ENCODE peak calls at places on chromosomes 3 and 15, in five cellular contexts. One of them, this sample, is unnamed.

GRCh38 chr3:123692041-123692440 is 107.2 kb upstream of the HACD2 start:
- DNase-seq in HCT116: no peak
- DNase-seq in transverse colon: no peak
- DNase-seq in stomach: no peak
- DNase-seq in Panc1: no peak
- DNase-seq in this sample: no peak

GRCh38 chr3:146222204-146223046 is 28.5 kb downstream of the PLSCR4 start:
- DNase-seq in Panc1: no peak
- DNase-seq in stomach: no peak
- DNase-seq in transverse colon: peak; percentile 63
- DNase-seq in HCT116: peak; percentile 69
- DNase-seq in this sample: no peak

GRCh38 chr3:124845406-124845805 is 41.8 kb downstream of the ITGB5 start:
- DNase-seq in HCT116: no peak
- DNase-seq in transverse colon: peak; percentile 72
- DNase-seq in stomach: peak; percentile 38
- DNase-seq in Panc1: peak; percentile 63
- DNase-seq in this sample: peak; percentile 22

GRCh38 chr15:88727439-88727838 is 75.8 kb upstream of the ACAN start:
- DNase-seq in HCT116: no peak
- DNase-seq in Panc1: no peak
- DNase-seq in stomach: peak; percentile 76
- DNase-seq in transverse colon: no peak
- DNase-seq in this sample: no peak

GRCh38 chr3:65625310-65625709 is 413.4 kb downstream of the MAGI1 start:
- DNase-seq in transverse colon: no peak
- DNase-seq in HCT116: no peak
- DNase-seq in Panc1: no peak
- DNase-seq in stomach: no peak
- DNase-seq in this sample: no peak

GRCh38 chr3:138043266-138044029 is 33.5 kb downstream of the CLDN18 start:
- DNase-seq in transverse colon: no peak
- DNase-seq in stomach: no peak
- DNase-seq in Panc1: no peak
- DNase-seq in HCT116: no peak
- DNase-seq in this sample: no peak

GRCh38 chr3:8233938-8234337 is 267.7 kb upstream of the LMCD1 start:
- DNase-seq in Panc1: no peak
- DNase-seq in transverse colon: no peak
- DNase-seq in HCT116: no peak
- DNase-seq in stomach: no peak
- DNase-seq in this sample: no peak

GRCh38 chr3:32399030-32399620 is 7.5 kb downstream of the CMTM7 start:
- DNase-seq in Panc1: no peak
- DNase-seq in HCT116: no peak
- DNase-seq in transverse colon: no peak
- DNase-seq in stomach: no peak
- DNase-seq in this sample: no peak

GRCh38 chr3:178341636-178342035 is 194.6 kb upstream of the KCNMB2 start:
- DNase-seq in stomach: no peak
- DNase-seq in Panc1: no peak
- DNase-seq in HCT116: no peak
- DNase-seq in transverse colon: no peak
- DNase-seq in this sample: no peak

GRCh38 chr15:62637498-62637897 is 405.0 kb upstream of the TPM1 start:
- DNase-seq in HCT116: no peak
- DNase-seq in Panc1: no peak
- DNase-seq in stomach: no peak
- DNase-seq in transverse colon: no peak
- DNase-seq in this sample: no peak

GRCh38 chr3:8324727-8325126 is 176.9 kb upstream of the LMCD1 start:
- DNase-seq in stomach: peak; percentile 48
- DNase-seq in HCT116: peak; percentile 40
- DNase-seq in Panc1: peak; percentile 17
- DNase-seq in transverse colon: peak; percentile 16
- DNase-seq in this sample: no peak

GRCh38 chr15:75718326-75718725 is 5.7 kb upstream of the CSPG4 start:
- DNase-seq in stomach: peak; percentile 49
- DNase-seq in HCT116: no peak
- DNase-seq in Panc1: no peak
- DNase-seq in transverse colon: peak; percentile 51
- DNase-seq in this sample: no peak

GRCh38 chr3:21902956-21903355 is 151.9 kb upstream of the ZNF385D start:
- DNase-seq in transverse colon: no peak
- DNase-seq in stomach: no peak
- DNase-seq in Panc1: no peak
- DNase-seq in HCT116: no peak
- DNase-seq in this sample: no peak

GRCh38 chr3:111650378-111651275 is 55.5 kb upstream of the ZBED2 start:
- DNase-seq in transverse colon: no peak
- DNase-seq in stomach: no peak
- DNase-seq in Panc1: no peak
- DNase-seq in HCT116: no peak
- DNase-seq in this sample: no peak

GRCh38 chr3:46422617-46423016 is 15.6 kb downstream of the CCRL2 start:
- DNase-seq in Panc1: no peak
- DNase-seq in HCT116: no peak
- DNase-seq in stomach: no peak
- DNase-seq in transverse colon: peak; percentile 44
- DNase-seq in this sample: no peak

GRCh38 chr3:44993471-44994205 is 17.6 kb downstream of the EXOSC7 start:
- DNase-seq in stomach: no peak
- DNase-seq in transverse colon: no peak
- DNase-seq in HCT116: no peak
- DNase-seq in Panc1: no peak
- DNase-seq in this sample: no peak

GRCh38 chr3:46350262-46350565 is 3.7 kb upstream of the CCR2 start:
- DNase-seq in transverse colon: no peak
- DNase-seq in HCT116: no peak
- DNase-seq in stomach: no peak
- DNase-seq in Panc1: no peak
- DNase-seq in this sample: no peak

GRCh38 chr3:138113309-138113708 is 2.1 kb downstream of the DZIP1L start:
- DNase-seq in stomach: no peak
- DNase-seq in transverse colon: no peak
- DNase-seq in Panc1: no peak
- DNase-seq in HCT116: peak; percentile 3
- DNase-seq in this sample: no peak

GRCh38 chr3:79354179-79354688 is 413.6 kb downstream of the ROBO1 start:
- DNase-seq in HCT116: no peak
- DNase-seq in stomach: no peak
- DNase-seq in Panc1: no peak
- DNase-seq in transverse colon: no peak
- DNase-seq in this sample: no peak

GRCh38 chr3:168085491-168086119 is 10.1 kb downstream of the GOLIM4 start:
- DNase-seq in HCT116: no peak
- DNase-seq in Panc1: no peak
- DNase-seq in stomach: no peak
- DNase-seq in transverse colon: no peak
- DNase-seq in this sample: no peak

GRCh38 chr15:27601239-27601942 is 497.7 kb downstream of the OCA2 start:
- DNase-seq in Panc1: no peak
- DNase-seq in transverse colon: no peak
- DNase-seq in HCT116: no peak
- DNase-seq in stomach: no peak
- DNase-seq in this sample: no peak

GRCh38 chr3:38843898-38844297 is 27.9 kb upstream of the SCN10A start:
- DNase-seq in Panc1: no peak
- DNase-seq in stomach: no peak
- DNase-seq in transverse colon: no peak
- DNase-seq in HCT116: peak; percentile 60
- DNase-seq in this sample: no peak

GRCh38 chr3:40864146-40864782 is 335.0 kb upstream of the CTNNB1 start:
- DNase-seq in HCT116: no peak
- DNase-seq in Panc1: no peak
- DNase-seq in stomach: no peak
- DNase-seq in transverse colon: no peak
- DNase-seq in this sample: no peak

GRCh38 chr15:68641376-68641775 is 62.6 kb downstream of the CORO2B start:
- DNase-seq in transverse colon: no peak
- DNase-seq in stomach: no peak
- DNase-seq in Panc1: no peak
- DNase-seq in HCT116: no peak
- DNase-seq in this sample: no peak

GRCh38 chr3:50324351-50325144 is 2.0 kb upstream of the HYAL2 start:
- DNase-seq in HCT116: peak; percentile 75
- DNase-seq in Panc1: no peak
- DNase-seq in transverse colon: peak; percentile 65
- DNase-seq in stomach: peak; percentile 69
- DNase-seq in this sample: no peak

GRCh38 chr3:165642761-165643432 is 194.3 kb downstream of the BCHE start:
- DNase-seq in Panc1: peak; percentile 91
- DNase-seq in transverse colon: peak; percentile 48
- DNase-seq in stomach: no peak
- DNase-seq in HCT116: peak; percentile 93
- DNase-seq in this sample: peak; percentile 32

GRCh38 chr15:69921626-69922624 is 175.8 kb downstream of the TLE3 start:
- DNase-seq in HCT116: no peak
- DNase-seq in Panc1: no peak
- DNase-seq in transverse colon: no peak
- DNase-seq in stomach: no peak
- DNase-seq in this sample: no peak
- H3K4me3 ChIP-seq in HCT116: no peak overlapping the region
- H3K4me3 ChIP-seq in Panc1: no peak overlapping the region
- H3K4me3 ChIP-seq in transverse colon: no peak overlapping the region
- H3K4me3 ChIP-seq in stomach: no peak overlapping the region
- H3K4me3 ChIP-seq in this sample: no peak overlapping the region

GRCh38 chr15:63888823-63889222 is 55.1 kb upstream of the HERC1 start:
- DNase-seq in transverse colon: no peak
- DNase-seq in HCT116: no peak
- DNase-seq in Panc1: no peak
- DNase-seq in stomach: no peak
- DNase-seq in this sample: no peak
- H3K27ac ChIP-seq in transverse colon: no peak overlapping the region
- H3K27ac ChIP-seq in HCT116: no peak overlapping the region
- H3K27ac ChIP-seq in Panc1: no peak overlapping the region
- H3K27ac ChIP-seq in stomach: no peak overlapping the region
- H3K27ac ChIP-seq in this sample: no peak overlapping the region

GRCh38 chr3:187041362-187042061 is 97.8 kb downstream of the RPL39L start:
- DNase-seq in Panc1: no peak
- DNase-seq in HCT116: no peak
- DNase-seq in transverse colon: no peak
- DNase-seq in stomach: no peak
- DNase-seq in this sample: no peak
- TF ChIP-seq POLR2AphosphoS5 in Panc1: no peak
- TF ChIP-seq POLR2AphosphoS5 in HCT116: no peak
- TF ChIP-seq POLR2AphosphoS5 in transverse colon: no peak
- TF ChIP-seq POLR2AphosphoS5 in stomach: no peak
- TF ChIP-seq POLR2AphosphoS5 in this sample: no peak

GRCh38 chr3:127598841-127599570 is 795 bp downstream of the MCM2 start:
- DNase-seq in Panc1: no peak
- DNase-seq in HCT116: no peak
- DNase-seq in transverse colon: no peak
- DNase-seq in stomach: no peak
- DNase-seq in this sample: peak; percentile 62
- H3K4me3 ChIP-seq in Panc1: peak overlapping the region; percentile 68
- H3K4me3 ChIP-seq in HCT116: peak overlapping the region; percentile 90
- H3K4me3 ChIP-seq in transverse colon: peak overlapping the region; percentile 58
- H3K4me3 ChIP-seq in stomach: peak overlapping the region; percentile 71
- H3K4me3 ChIP-seq in this sample: no peak overlapping the region